ENCODE peak calls at places on chromosomes 7 and 10, in eight cellular contexts. X is ELF-1; L is EH; V is gastrocnemius medialis; I is NCI-H1436; C is uterus; G is stimulated activated CD4-positive, alpha-beta T cell treated with anti-CD3 and anti-CD28 coated beads, Interleukin-1b, Interleukin-23, amount 100 ng/mL, for 24 hours; F is activated T-helper 1 cell treated with Interleukin-2 at 50 U/mL for 16 hours. K is an unnamed sample.

GRCh38 chr10:31242902-31243301 is 76.1 kb upstream of the ZEB1 start:
- DNase-seq in I (no peak), V (no peak), L (peak; percentile 91), X (peak; percentile 71), G (peak; percentile 37), C (no peak), F (no peak), K (no peak)

GRCh38 chr10:62454696-62455451 is 80.7 kb downstream of the ZNF365 start:
- DNase-seq in F (no peak), L (peak; percentile 84), X (peak; percentile 34), G (no peak), C (peak; percentile 66), I (no peak), V (peak; percentile 54), K (peak; percentile 59)

GRCh38 chr10:79142522-79143309 is 74.0 kb downstream of the ZMIZ1 start:
- DNase-seq in I (no peak), C (no peak), L (no peak), V (no peak), X (no peak), F (no peak), G (no peak), K (no peak)

GRCh38 chr7:131238260-131238940 is 89.3 kb upstream of the MKLN1 start:
- DNase-seq in G (no peak), X (no peak), L (peak; percentile 86), C (no peak), I (no peak), F (no peak), V (no peak), K (no peak)

GRCh38 chr10:13717571-13717935 is 130.8 kb downstream of the PRPF18 start:
- DNase-seq in X (no peak), V (no peak), I (no peak), C (no peak), F (no peak), L (no peak), G (no peak), K (no peak)

GRCh38 chr7:17134786-17135185 is 163.7 kb upstream of the AHR start:
- DNase-seq in I (no peak), X (no peak), V (no peak), L (no peak), C (no peak), G (no peak), F (no peak), K (no peak)

GRCh38 chr10:24237801-24238390 is 29.0 kb downstream of the KIAA1217 start:
- DNase-seq in L (no peak), F (no peak), G (no peak), I (no peak), V (no peak), C (no peak), X (peak; percentile 50), K (peak; percentile 68)

GRCh38 chr7:39465055-39465929 is 100.9 kb upstream of the YAE1 start:
- DNase-seq in G (peak; percentile 11), I (peak; percentile 41), F (no peak), X (peak; percentile 52), V (no peak), C (peak; percentile 28), L (peak; percentile 67), K (peak; percentile 18)

GRCh38 chr10:69853064-69853463 is 51.4 kb downstream of the COL13A1 start:
- DNase-seq in L (no peak), V (no peak), F (no peak), I (no peak), X (no peak), C (no peak), G (no peak), K (no peak)

GRCh38 chr7:16934947-16935742 is 53.4 kb upstream of the AGR3 start:
- DNase-seq in G (no peak), F (no peak), L (peak; percentile 34), X (no peak), V (no peak), C (no peak), I (no peak), K (no peak)

GRCh38 chr7:156927571-156928405 is 21.7 kb upstream of the NOM1 start:
- DNase-seq in G (no peak), C (no peak), L (peak; percentile 22), I (peak; percentile 21), F (no peak), X (no peak), V (no peak), K (no peak)

GRCh38 chr10:32055478-32056135 is 618 bp downstream of the KIF5B start:
- DNase-seq in V (peak; percentile 68), C (peak; percentile 47), L (peak; percentile 63), I (peak; percentile 13), F (peak; percentile 41), X (peak; percentile 83), G (peak; percentile 36), K (peak; percentile 93)

GRCh38 chr7:75809396-75809795 is 4.2 kb downstream of the CCL24 start:
- DNase-seq in L (no peak), C (no peak), F (no peak), V (no peak), I (no peak), X (no peak), G (no peak), K (no peak)

GRCh38 chr7:128882134-128882533 is 19.5 kb downstream of the ATP6V1F start:
- DNase-seq in F (no peak), V (peak; percentile 11), L (no peak), X (no peak), I (no peak), G (no peak), C (no peak), K (no peak)

K was measured in lower leg skin.